ENCODE peak calls at places on chromosomes 5 and 9, in eight cellular contexts. B is PC-9, K is T-helper 1 cell, V is HuH-7, A is HTR-8/SVneo, X is B cell, O is H54, W is HL-60. F is an unnamed sample.

GRCh38 chr5:73862796-73863195 is 236.8 kb downstream of the ARHGEF28 start:
- DNase-seq in B (no peak), K (no peak), V (no peak), A (no peak), X (no peak), O (no peak), W (no peak), F (no peak)

GRCh38 chr5:73284196-73284795 is 111.3 kb downstream of the TMEM174 start:
- DNase-seq in B (no peak), K (no peak), V (no peak), A (no peak), X (no peak), O (no peak), W (no peak), F (no peak)

GRCh38 chr5:148998174-148998797 is 64.6 kb downstream of the SH3TC2 start:
- DNase-seq in B (peak; percentile 54), K (peak; percentile 16), V (no peak), A (no peak), X (peak; percentile 43), O (no peak), W (peak; percentile 57), F (peak; percentile 51)

GRCh38 chr9:109455861-109456260 is 42.2 kb downstream of the PTPN3 start:
- DNase-seq in B (no peak), K (no peak), V (no peak), A (no peak), X (no peak), O (no peak), W (no peak), F (no peak)

GRCh38 chr5:122311888-122312669 is at the start of gene SNCAIP:
- DNase-seq in B (no peak), K (no peak), V (no peak), A (no peak), X (no peak), O (peak; percentile 56), W (no peak), F (peak; percentile 25)

GRCh38 chr9:68648164-68648563 is 56.9 kb upstream of the PIP5K1B start:
- DNase-seq in B (no peak), K (no peak), V (no peak), A (no peak), X (no peak), O (no peak), W (no peak), F (no peak)

GRCh38 chr9:130301483-130302286 is 36.1 kb downstream of the HMCN2 start:
- DNase-seq in B (no peak), K (no peak), V (no peak), A (no peak), X (no peak), O (no peak), W (no peak), F (no peak)

GRCh38 chr5:17989567-17989966 is 355.3 kb downstream of the TAF11L14 start:
- DNase-seq in B (no peak), K (no peak), V (no peak), A (no peak), X (no peak), O (no peak), W (no peak), F (no peak)

GRCh38 chr9:6757988-6758417 is 230 bp downstream of the KDM4C start:
- DNase-seq in B (no peak), K (no peak), V (peak; percentile 91), A (peak; percentile 22), X (no peak), O (peak; percentile 89), W (no peak), F (no peak)

GRCh38 chr5:156128026-156128425 is 198.9 kb upstream of the SGCD start:
- DNase-seq in B (no peak), K (no peak), V (no peak), A (no peak), X (no peak), O (no peak), W (no peak), F (no peak)

GRCh38 chr5:6592611-6593010 is 40.2 kb downstream of the NSUN2 start:
- DNase-seq in B (no peak), K (no peak), V (no peak), A (no peak), X (no peak), O (no peak), W (peak; percentile 22), F (no peak)

GRCh38 chr5:145936401-145937131 is at the start of gene SH3RF2:
- DNase-seq in B (peak; percentile 89), K (no peak), V (peak; percentile 60), A (peak; percentile 64), X (no peak), O (peak; percentile 57), W (no peak), F (peak; percentile 90)

GRCh38 chr9:72749276-72749675 is 203.6 kb downstream of the ALDH1A1 start:
- DNase-seq in B (no peak), K (no peak), V (no peak), A (no peak), X (no peak), O (no peak), W (no peak), F (no peak)

GRCh38 chr5:1134478-1134877 is 22.6 kb upstream of the SLC12A7 start:
- DNase-seq in B (no peak), K (no peak), V (no peak), A (no peak), X (peak; percentile 78), O (no peak), W (no peak), F (no peak)

GRCh38 chr5:5782402-5782801 is 359.9 kb downstream of the ICE1 start:
- DNase-seq in B (no peak), K (no peak), V (no peak), A (no peak), X (no peak), O (no peak), W (no peak), F (no peak)

GRCh38 chr9:93060746-93061259 is 2.3 kb downstream of the SUSD3 start:
- DNase-seq in B (no peak), K (no peak), V (no peak), A (peak; percentile 54), X (no peak), O (peak; percentile 85), W (no peak), F (no peak)

GRCh38 chr9:104494808-104495207 is 9.3 kb upstream of the OR13F1 start:
- DNase-seq in B (no peak), K (no peak), V (peak; percentile 42), A (peak; percentile 35), X (no peak), O (peak; percentile 21), W (no peak), F (peak; percentile 21)

GRCh38 chr9:4964540-4964939 is 20.5 kb upstream of the JAK2 start:
- DNase-seq in B (no peak), K (no peak), V (no peak), A (no peak), X (no peak), O (no peak), W (no peak), F (no peak)

GRCh38 chr5:76737846-76738245 is 21.9 kb downstream of the F2R start:
- DNase-seq in B (no peak), K (no peak), V (no peak), A (no peak), X (no peak), O (no peak), W (no peak), F (no peak)

GRCh38 chr5:146620031-146620662 is 104.2 kb upstream of the GPR151 start:
- DNase-seq in B (no peak), K (no peak), V (no peak), A (no peak), X (no peak), O (no peak), W (no peak), F (no peak)

GRCh38 chr9:91159664-91160121 is 202.0 kb downstream of the AUH start:
- DNase-seq in B (no peak), K (no peak), V (no peak), A (no peak), X (no peak), O (no peak), W (no peak), F (no peak)

GRCh38 chr9:14198544-14199510 is 115.1 kb downstream of the NFIB start:
- DNase-seq in B (no peak), K (no peak), V (no peak), A (no peak), X (no peak), O (no peak), W (no peak), F (peak; percentile 46)

GRCh38 chr9:7169717-7170348 is 412.1 kb downstream of the KDM4C start:
- DNase-seq in B (no peak), K (no peak), V (no peak), A (no peak), X (no peak), O (no peak), W (no peak), F (no peak)

GRCh38 chr9:99039388-99040182 is 65.3 kb upstream of the TGFBR1 start:
- DNase-seq in B (no peak), K (no peak), V (no peak), A (no peak), X (no peak), O (no peak), W (no peak), F (no peak)

GRCh38 chr5:113683211-113683610 is 169.7 kb downstream of the YTHDC2 start:
- DNase-seq in B (no peak), K (no peak), V (no peak), A (no peak), X (no peak), O (no peak), W (no peak), F (no peak)

GRCh38 chr5:1594336-1595106 is 70.8 kb upstream of the LPCAT1 start:
- DNase-seq in B (no peak), K (peak; percentile 14), V (no peak), A (no peak), X (peak; percentile 86), O (no peak), W (no peak), F (no peak)

GRCh38 chr5:1347571-1347970 is 2.7 kb upstream of the CLPTM1L start:
- DNase-seq in B (no peak), K (no peak), V (no peak), A (no peak), X (no peak), O (no peak), W (no peak), F (no peak)

GRCh38 chr5:159032656-159033350 is 66.9 kb downstream of the EBF1 start:
- DNase-seq in B (no peak), K (no peak), V (no peak), A (no peak), X (no peak), O (no peak), W (no peak), F (no peak)

GRCh38 chr5:43730832-43731342 is 127.9 kb downstream of the NNT start:
- DNase-seq in B (peak; percentile 27), K (no peak), V (no peak), A (no peak), X (no peak), O (no peak), W (no peak), F (no peak)

GRCh38 chr5:79956173-79956670 is 34.8 kb downstream of the MTX3 start:
- DNase-seq in B (peak; percentile 66), K (no peak), V (no peak), A (peak; percentile 45), X (no peak), O (peak; percentile 86), W (no peak), F (peak; percentile 52)

GRCh38 chr5:132257131-132258101 is at the start of gene PDLIM4:
- DNase-seq in B (no peak), K (no peak), V (no peak), A (peak; percentile 62), X (peak; percentile 23), O (no peak), W (no peak), F (no peak)

GRCh38 chr5:153592081-153592480 is 101.6 kb downstream of the GRIA1 start:
- DNase-seq in B (no peak), K (no peak), V (no peak), A (no peak), X (no peak), O (no peak), W (no peak), F (no peak)

GRCh38 chr9:105219291-105219805 is 25.1 kb upstream of the SLC44A1 start:
- DNase-seq in B (no peak), K (no peak), V (no peak), A (no peak), X (no peak), O (no peak), W (no peak), F (no peak)

GRCh38 chr9:68978054-68978453 is 35.9 kb downstream of the PRKACG start:
- DNase-seq in B (no peak), K (no peak), V (no peak), A (no peak), X (peak; percentile 43), O (no peak), W (peak; percentile 82), F (no peak)